ENCODE peak calls at places on chromosomes 7 and 10, in four cellular contexts. R is HepG2, M is K562, V is GM12878. O is an unnamed sample.

GRCh38 chr7:139767561-139767982 is 10.2 kb downstream of the HIPK2 start:
- DNase-seq in R (no peak), M (no peak), V (peak), O (no peak)

GRCh38 chr7:70775570-70776156 is 356.3 kb upstream of the GALNT17 start:
- DNase-seq in R (no peak), M (peak), V (peak), O (no peak)

GRCh38 chr10:130053561-130053960 is 57.1 kb downstream of the C10orf143 start:
- DNase-seq in R (no peak), M (no peak), V (no peak), O (no peak)

GRCh38 chr10:77661100-77661499 is 23.5 kb upstream of the KCNMA1 start:
- DNase-seq in R (no peak), M (peak), V (no peak), O (no peak)

GRCh38 chr7:133190172-133190528 is 62.7 kb upstream of the EXOC4 start:
- DNase-seq in R (no peak), M (no peak), V (no peak), O (no peak)

GRCh38 chr7:2820508-2820934 is 23.6 kb downstream of the GNA12 start:
- DNase-seq in R (peak), M (no peak), V (no peak), O (no peak)

GRCh38 chr7:103532955-103533354 is 86.9 kb upstream of the SLC26A5 start:
- DNase-seq in R (no peak), M (no peak), V (no peak), O (no peak)

GRCh38 chr10:132839061-132839460 is 53.1 kb upstream of the NKX6-2 start:
- DNase-seq in R (no peak), M (no peak), V (no peak), O (no peak)

GRCh38 chr7:105664816-105665525 is 83.7 kb upstream of the EFCAB10 start:
- DNase-seq in R (peak), M (peak), V (no peak), O (peak)

GRCh38 chr10:43878386-43878785 is 229.7 kb upstream of the ZNF32 start:
- DNase-seq in R (no peak), M (no peak), V (no peak), O (no peak)

GRCh38 chr7:113118074-113118959 is at the start of gene SMIM30:
- DNase-seq in R (peak), M (peak), V (peak), O (peak)
- TF ChIP-seq REST in R (no peak), M (peak), V (no peak), O (no peak)

DNA sequence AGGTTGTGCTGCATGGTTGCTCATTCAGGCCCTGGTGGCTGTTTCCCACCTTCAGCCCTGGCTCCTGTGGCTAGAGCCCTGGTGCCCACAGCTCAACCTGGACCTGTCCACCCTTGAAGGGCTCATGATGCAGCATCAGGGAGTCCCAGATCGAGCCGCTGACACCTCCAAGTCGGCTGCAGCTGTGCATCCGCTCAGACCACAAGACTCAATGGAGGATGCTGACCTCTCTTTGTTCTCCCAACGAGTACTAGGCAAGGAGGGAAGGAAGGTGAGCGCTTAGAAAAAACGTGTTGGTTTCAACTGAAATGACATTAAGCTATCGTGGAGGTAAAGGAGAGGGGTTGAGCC is 9.5 kb upstream of the C10orf95 start:
- DNase-seq in R (no peak), M (no peak), V (no peak), O (no peak)
- TF ChIP-seq SMC3 in R (no peak), M (no peak), V (no peak), O (no peak)

DNA sequence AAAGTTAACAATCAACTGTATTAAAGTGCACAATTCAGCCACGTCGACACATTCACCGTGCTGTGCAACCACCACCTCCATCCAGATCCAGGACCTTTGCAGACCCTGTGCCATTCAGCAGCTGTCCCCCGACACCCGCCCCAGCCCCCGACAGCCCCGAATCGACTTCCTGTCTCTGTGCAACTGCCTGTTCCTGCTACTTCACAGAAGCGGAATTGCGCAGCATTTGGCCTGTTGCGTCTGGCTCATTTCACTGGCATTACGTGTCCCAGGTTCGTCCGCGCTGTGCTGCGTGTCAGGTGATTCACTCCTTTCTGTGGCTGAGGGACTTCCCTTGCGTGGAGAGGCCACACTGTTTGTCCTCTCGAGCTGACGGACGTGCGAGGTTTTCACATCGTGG is 33.2 kb upstream of the DNAAF5 start:
- DNase-seq in R (no peak), M (no peak), V (no peak), O (no peak)
- TF ChIP-seq CEBPB in R (no peak), M (no peak), V (no peak), O (no peak)

DNA sequence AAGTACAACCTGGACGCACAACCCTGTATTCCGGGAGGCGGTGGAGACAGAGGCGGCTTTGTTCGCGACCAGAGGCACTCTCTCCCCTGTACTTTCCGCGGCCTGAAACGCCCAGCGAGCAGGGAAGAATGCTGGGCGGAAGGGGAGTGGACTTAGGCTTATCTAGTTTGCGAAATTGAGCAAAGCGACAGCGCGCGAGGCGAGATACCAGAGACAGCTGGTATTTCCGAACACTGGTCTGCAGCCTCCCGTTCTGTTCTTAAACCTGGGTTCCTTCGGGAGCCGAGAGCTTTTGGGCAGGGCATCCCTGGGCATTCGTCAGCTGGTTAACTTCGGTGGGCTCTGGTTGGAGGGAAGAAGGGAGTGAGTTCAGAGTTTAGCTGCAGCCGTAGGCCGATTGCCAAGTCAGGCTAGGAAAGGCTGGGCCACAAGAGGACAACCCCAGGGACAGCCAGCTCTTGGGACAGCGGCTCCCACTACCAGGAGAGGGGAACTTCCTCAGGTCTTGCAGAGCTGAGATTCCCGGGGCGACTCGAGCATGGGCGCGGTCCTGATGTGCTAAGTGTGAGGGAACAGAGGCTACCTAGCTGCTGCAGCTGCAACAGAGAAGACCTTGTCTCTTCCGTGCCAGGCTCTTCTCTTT is 3.9 kb downstream of the HMX3 start:
- DNase-seq in R (peak), M (peak), V (no peak), O (peak)
- TF ChIP-seq REST in R (no peak), M (no peak), V (no peak), O (no peak)

DNA sequence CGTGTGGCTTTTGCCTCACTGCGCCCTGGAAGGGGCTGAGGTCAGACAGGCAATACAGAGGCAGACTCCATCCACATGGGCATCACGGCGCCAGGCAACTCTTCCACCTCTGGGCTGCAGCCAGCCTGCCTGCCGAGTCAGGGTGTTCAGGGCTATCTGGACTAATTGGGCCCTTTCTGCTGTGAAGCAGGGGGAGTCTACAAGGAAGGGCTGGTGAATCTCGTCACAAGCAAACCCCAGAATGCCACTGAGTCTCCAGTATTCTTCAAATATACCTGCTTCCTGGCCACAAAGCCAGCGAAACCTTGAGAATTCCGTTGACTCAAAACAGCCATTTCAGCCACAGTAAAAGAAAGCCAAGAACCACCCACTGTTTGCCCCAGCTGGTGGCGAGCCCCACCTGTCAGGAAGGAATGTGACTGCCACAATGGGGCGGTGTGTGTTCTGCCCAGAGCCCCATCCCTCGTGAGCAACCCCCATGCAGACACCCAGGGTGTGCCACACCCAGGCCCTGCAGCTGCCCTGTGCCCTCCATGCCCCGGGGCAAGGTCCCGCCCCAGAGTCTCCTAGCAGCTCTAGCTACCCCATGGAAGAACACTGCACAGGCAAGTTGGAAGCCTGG is 117.3 kb downstream of the FAM53B start:
- DNase-seq in R (no peak), M (no peak), V (peak), O (no peak)
- TF ChIP-seq SMC3 in R (no peak), M (no peak), V (no peak), O (no peak)

GRCh38 chr10:125079091-125079600 is 81.2 kb downstream of the CTBP2 start:
- DNase-seq in R (no peak), M (no peak), V (no peak), O (no peak)

GRCh38 chr10:125082881-125083575 is 77.3 kb downstream of the CTBP2 start:
- DNase-seq in R (no peak), M (no peak), V (no peak), O (no peak)

GRCh38 chr10:125080296-125080695 is 80.1 kb downstream of the CTBP2 start:
- DNase-seq in R (no peak), M (no peak), V (no peak), O (no peak)

GRCh38 chr10:125081931-125082330 is 78.4 kb downstream of the CTBP2 start:
- DNase-seq in R (no peak), M (no peak), V (no peak), O (no peak)

GRCh38 chr10:125080984-125081383 is 79.4 kb downstream of the CTBP2 start:
- DNase-seq in R (no peak), M (peak), V (no peak), O (no peak)
- TF ChIP-seq CEBPB in R (no peak), M (no peak), V (no peak), O (no peak)

GRCh38 chr7:157425761-157426160 is 89.0 kb downstream of the DNAJB6 start:
- DNase-seq in R (no peak), M (no peak), V (no peak), O (no peak)
- TF ChIP-seq REST in R (no peak), M (no peak), V (no peak), O (no peak)

GRCh38 chr7:116673504-116673865 is 1.5 kb downstream of the MET start:
- DNase-seq in R (no peak), M (no peak), V (no peak), O (no peak)
- TF ChIP-seq SMC3 in R (no peak), M (no peak), V (no peak), O (no peak)

GRCh38 chr7:27533777-27534176 is 128.9 kb downstream of the HIBADH start:
- DNase-seq in R (no peak), M (no peak), V (no peak), O (no peak)

GRCh38 chr7:27532256-27532783 is 130.4 kb downstream of the HIBADH start:
- DNase-seq in R (no peak), M (no peak), V (no peak), O (no peak)

GRCh38 chr7:27535795-27536194 is 126.9 kb downstream of the HIBADH start:
- DNase-seq in R (no peak), M (no peak), V (no peak), O (no peak)
- TF ChIP-seq CEBPB in R (no peak), M (no peak), V (no peak), O (no peak)

DNA sequence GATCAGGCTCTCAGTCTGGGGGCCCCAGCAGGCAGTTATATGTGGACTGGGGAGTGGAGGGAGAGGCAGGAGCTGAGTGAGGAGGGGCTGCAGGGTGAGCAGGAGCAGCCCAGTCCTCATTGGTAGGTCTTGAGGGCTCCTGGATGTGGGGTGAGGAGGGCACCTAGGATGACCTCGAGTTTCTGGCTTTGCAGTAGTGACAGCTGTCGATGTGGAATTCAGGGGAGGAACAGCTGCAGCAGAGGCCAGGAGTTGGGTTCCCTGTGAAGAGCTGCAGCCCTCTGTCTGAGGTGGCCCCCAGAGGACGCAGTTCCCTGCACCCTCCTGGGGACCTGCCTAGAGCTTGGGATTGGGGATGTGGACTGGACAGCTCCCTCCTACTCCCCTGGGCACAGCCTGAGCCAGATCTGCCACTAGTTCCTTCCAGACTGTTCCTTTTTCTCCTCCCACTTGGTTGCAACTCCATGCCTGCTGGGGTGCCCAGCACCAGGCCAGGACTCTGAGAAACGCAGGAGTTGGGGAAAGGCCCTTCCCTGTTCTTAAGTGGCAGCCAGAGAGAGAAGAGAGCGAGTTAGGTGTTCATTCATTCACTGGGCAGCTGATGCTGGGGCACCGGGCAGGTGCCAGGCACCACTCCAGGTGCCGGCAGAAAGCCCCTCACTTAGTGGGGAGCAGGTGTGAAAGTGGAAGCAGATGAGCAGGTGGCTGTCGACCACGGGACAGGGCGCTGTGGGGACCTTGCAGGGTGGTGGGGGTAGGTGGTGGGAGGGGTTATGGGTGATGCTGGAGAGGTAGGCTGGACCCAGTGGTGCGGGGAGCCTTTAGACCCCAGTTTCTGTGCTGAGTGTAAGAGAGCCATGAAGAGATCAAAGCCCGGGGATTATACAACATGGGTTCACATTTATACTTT is 57.9 kb downstream of the PRF1 start:
- DNase-seq in R (peak), M (no peak), V (no peak), O (no peak)
- TF ChIP-seq REST in R (no peak), M (no peak), V (no peak), O (no peak)

O was measured in A549.